ENCODE peak calls at places on chromosomes 16 and 17, in ten cellular contexts. A is ovary, C is upper lobe of left lung, G is A549, Q is HepG2, J is H1, V is GM12878, W is stomach, Y is SK-N-SH, E is esophagus muscularis mucosa. F is an unnamed sample.

GRCh38 chr16:2194166-2194834 is 2.1 kb downstream of the CASKIN1 start:
- DNase-seq in W (no peak), Y (no peak), V (no peak), E (no peak), G (peak; percentile 70), J (no peak), C (peak; percentile 64), Q (no peak), A (no peak), F (no peak)

GRCh38 chr17:57838857-57839570 is 10.8 kb downstream of the MRPS23 start:
- DNase-seq in E (no peak), V (no peak), C (no peak), A (no peak), G (no peak), Q (no peak), W (no peak), J (no peak), Y (no peak), F (no peak)

GRCh38 chr16:50666658-50667496 is 14.2 kb downstream of the SNX20 start:
- DNase-seq in G (no peak), V (peak; percentile 58), W (no peak), A (no peak), Q (no peak), E (no peak), C (no peak), Y (no peak), J (no peak), F (no peak)

GRCh38 chr17:81239714-81240555 is 817 bp downstream of the NDUFAF8 start:
- DNase-seq in A (no peak), G (peak; percentile 54), E (no peak), W (no peak), J (no peak), V (no peak), C (no peak), Q (no peak), Y (peak; percentile 67), F (no peak)

GRCh38 chr17:77327181-77327565 is 186.4 kb downstream of the SEC14L1 start:
- DNase-seq in J (no peak), Q (no peak), Y (peak; percentile 24), G (no peak), V (no peak), E (no peak), C (no peak), A (no peak), W (peak; percentile 17), F (no peak)

GRCh38 chr17:62792122-62792800 is 15.9 kb downstream of the MARCHF10 start:
- DNase-seq in V (no peak), A (no peak), Y (no peak), W (no peak), Q (peak; percentile 74), J (no peak), G (peak; percentile 98), C (no peak), E (no peak), F (no peak)

GRCh38 chr16:69567031-69567680 is 1.4 kb downstream of the NFAT5 start:
- DNase-seq in G (no peak), C (no peak), E (no peak), J (no peak), V (no peak), W (no peak), A (no peak), Y (peak; percentile 26), Q (peak; percentile 55), F (no peak)

GRCh38 chr17:45432405-45433113 is at the start of gene ARHGAP27:
- DNase-seq in Y (peak; percentile 72), G (no peak), V (no peak), C (peak; percentile 89), A (no peak), E (no peak), W (peak; percentile 54), Q (no peak), J (peak; percentile 76), F (peak; percentile 24)

GRCh38 chr17:78335176-78335575 is 24.7 kb downstream of the SOCS3 start:
- DNase-seq in Y (no peak), Q (no peak), E (no peak), J (no peak), W (no peak), G (no peak), A (no peak), C (no peak), V (no peak), F (no peak)

GRCh38 chr16:81553080-81553813 is 108.6 kb downstream of the CMIP start:
- DNase-seq in Q (peak; percentile 91), W (peak; percentile 56), E (no peak), J (no peak), A (no peak), C (no peak), Y (peak; percentile 48), G (no peak), V (no peak), F (no peak)

DNA sequence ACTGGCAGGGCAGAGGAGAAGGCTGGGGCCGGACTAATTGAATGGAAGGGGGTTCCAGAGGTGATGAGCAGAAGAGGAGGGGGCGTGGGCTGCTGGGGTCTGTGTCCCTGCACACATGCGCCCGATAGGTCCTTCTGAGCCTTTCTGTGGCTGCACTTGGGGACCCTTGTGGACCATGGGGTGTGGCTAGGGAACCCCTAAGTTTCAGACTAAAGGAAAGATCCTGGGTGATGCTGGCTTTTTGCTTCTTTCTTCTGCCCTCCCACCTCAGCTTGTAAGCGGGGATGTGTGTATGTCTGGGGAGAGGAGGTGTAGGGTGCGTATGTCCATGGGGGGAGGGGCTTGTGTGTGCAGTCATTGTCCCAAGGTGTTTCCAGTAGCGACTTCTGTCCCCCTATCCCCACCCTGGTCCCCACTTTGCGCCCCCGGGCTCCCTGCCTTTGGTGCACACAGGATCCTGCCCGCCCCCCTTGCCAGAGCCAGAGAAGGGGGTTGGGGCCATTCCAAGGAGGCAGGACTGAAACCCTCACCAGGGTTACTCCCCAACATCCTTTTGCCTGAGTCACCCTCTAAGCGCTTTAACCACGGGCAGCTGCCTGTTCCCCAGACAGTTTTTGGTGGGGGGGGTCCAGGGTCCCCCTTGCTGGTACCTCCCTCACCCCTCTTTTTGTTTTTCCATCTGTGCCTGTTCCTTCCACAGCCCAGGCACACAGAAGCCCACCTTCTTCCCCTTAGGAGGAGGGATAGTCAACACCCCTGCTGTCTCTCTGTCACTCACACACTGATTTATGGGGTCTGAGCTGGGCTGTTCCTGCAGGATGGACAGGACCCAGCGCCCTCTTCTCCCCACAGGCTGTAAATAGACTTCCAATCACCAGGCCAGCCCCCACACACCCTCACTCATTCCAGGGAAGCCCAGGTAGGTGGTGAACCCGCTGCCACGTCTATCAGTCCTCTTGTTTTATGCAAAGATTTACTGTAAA is 83.2 kb downstream of the ARHGAP23 start:
- DNase-seq in W (no peak), E (no peak), C (no peak), J (no peak), G (no peak), Y (no peak), Q (no peak), V (no peak), A (peak; percentile 39), F (no peak)
- H3K4me3 ChIP-seq in W (no peak overlapping the region), E (no peak overlapping the region), C (no peak overlapping the region), J (peak overlapping the region; percentile 24), G (no peak overlapping the region), Y (no peak overlapping the region), Q (peak overlapping the region; percentile 66), V (no peak overlapping the region), A (no peak overlapping the region), F (no peak overlapping the region)

DNA sequence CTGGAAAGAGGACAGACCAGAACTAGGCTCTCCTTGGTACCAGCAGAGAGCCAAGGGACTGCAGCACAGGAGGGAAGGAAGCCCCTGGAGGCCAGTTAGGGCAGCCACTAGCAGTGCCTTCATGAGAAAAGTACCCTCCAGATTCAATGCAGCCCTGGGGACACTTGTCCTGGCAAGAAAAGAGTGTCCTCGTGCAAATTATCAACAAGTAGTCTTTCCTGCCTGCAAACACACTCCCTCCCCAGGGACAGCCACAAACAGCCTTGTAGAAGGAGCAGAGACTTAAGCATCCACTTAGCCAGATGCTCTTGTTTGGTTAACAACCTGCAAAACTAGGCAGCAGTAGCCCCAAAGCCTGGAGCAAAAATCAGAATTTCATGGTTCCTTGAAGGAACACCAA is 24.3 kb downstream of the CENPV start:
- DNase-seq in C (no peak), G (no peak), V (no peak), W (no peak), Q (no peak), E (no peak), J (no peak), Y (no peak), A (no peak), F (no peak)
- TF ChIP-seq CTCF in C (no peak), G (no peak), V (no peak), W (no peak), Q (no peak), E (no peak), J (peak; percentile 9), Y (peak; percentile 23), A (no peak), F (no peak)

GRCh38 chr17:41868568-41868967 is 3.3 kb upstream of the KLHL11 start:
- DNase-seq in C (no peak), E (no peak), G (no peak), Y (no peak), A (no peak), W (no peak), J (no peak), V (no peak), Q (no peak), F (no peak)
- TF ChIP-seq EP300 in C (no peak), E (no peak), G (no peak), Y (no peak), A (no peak), W (no peak), J (no peak), V (no peak), Q (no peak), F (no peak)

GRCh38 chr16:1019234-1019933 is 37.8 kb downstream of the SOX8 start:
- DNase-seq in A (no peak), G (no peak), E (no peak), W (no peak), Q (no peak), Y (peak; percentile 85), C (peak; percentile 85), V (no peak), J (no peak), F (peak; percentile 27)
- H3K4me3 ChIP-seq in A (no peak overlapping the region), G (no peak overlapping the region), E (peak overlapping the region; percentile 44), W (peak overlapping the region; percentile 8), Q (no peak overlapping the region), Y (peak overlapping the region; percentile 41), C (no peak overlapping the region), V (no peak overlapping the region), J (no peak overlapping the region), F (peak overlapping the region; percentile 16)

GRCh38 chr16:19717781-19718623 is at the start of the genes IQCK and KNOP1:
- DNase-seq in J (peak; percentile 88), G (peak; percentile 90), V (peak; percentile 51), W (peak; percentile 92), Y (peak; percentile 96), Q (peak; percentile 92), E (peak; percentile 97), C (peak; percentile 96), A (peak; percentile 92), F (peak; percentile 85)
- TF ChIP-seq CTCF in J (no peak), G (no peak), V (no peak), W (no peak), Y (no peak), Q (no peak), E (peak; percentile 10), C (peak; percentile 7), A (no peak), F (no peak)

GRCh38 chr17:76120658-76121008 is 17.0 kb upstream of the EXOC7 start:
- DNase-seq in E (no peak), G (no peak), Q (no peak), W (no peak), Y (no peak), A (no peak), V (no peak), C (no peak), J (no peak), F (no peak)
- TF ChIP-seq EP300 in E (no peak), G (no peak), Q (no peak), W (no peak), Y (no peak), A (no peak), V (no peak), C (no peak), J (no peak), F (no peak)